ENCODE peak calls at places on chromosomes 12 and 14, in five cellular contexts. B, R, X, M and S are unnamed samples.

GRCh38 chr12:100279612-100280244 is 12.8 kb downstream of the SCYL2 start:
- DNase-seq in B (no peak), R (no peak), X (no peak), M (no peak), S (no peak)

GRCh38 chr12:19421503-19422282 is 17.6 kb upstream of the AEBP2 start:
- DNase-seq in B (no peak), R (no peak), X (no peak), M (no peak), S (no peak)

GRCh38 chr12:108832730-108833354 is 24.5 kb downstream of the SSH1 start:
- DNase-seq in B (no peak), R (no peak), X (peak; percentile 97), M (no peak), S (no peak)

GRCh38 chr12:89060133-89060532 is 292.2 kb downstream of the DUSP6 start:
- DNase-seq in B (no peak), R (no peak), X (no peak), M (no peak), S (no peak)

GRCh38 chr12:52521175-52521574 is 981 bp upstream of the KRT5 start:
- DNase-seq in B (no peak), R (no peak), X (no peak), M (peak; percentile 1), S (no peak)

GRCh38 chr12:78863482-78864427 is 819 bp upstream of the SYT1 start:
- DNase-seq in B (peak; percentile 83), R (no peak), X (peak; percentile 72), M (peak; percentile 55), S (peak; percentile 70)

GRCh38 chr12:109273354-109273753 is 35.7 kb downstream of the FOXN4 start:
- DNase-seq in B (peak; percentile 60), R (no peak), X (no peak), M (no peak), S (peak; percentile 69)

GRCh38 chr14:87935895-87936294 is 57.1 kb downstream of the GALC start:
- DNase-seq in B (no peak), R (no peak), X (no peak), M (no peak), S (no peak)

GRCh38 chr14:44960646-44961045 is 1.1 kb downstream of the KLHL28 start:
- DNase-seq in B (no peak), R (no peak), X (peak; percentile 23), M (no peak), S (no peak)

GRCh38 chr14:26190644-26191043 is 407.2 kb downstream of the NOVA1 start:
- DNase-seq in B (no peak), R (no peak), X (peak; percentile 69), M (no peak), S (no peak)

GRCh38 chr14:59103396-59103795 is 85.1 kb upstream of the DAAM1 start:
- DNase-seq in B (no peak), R (no peak), X (peak; percentile 59), M (no peak), S (no peak)

GRCh38 chr12:85644508-85644907 is 191.7 kb downstream of the RASSF9 start:
- DNase-seq in B (no peak), R (no peak), X (no peak), M (no peak), S (no peak)

GRCh38 chr14:54778618-54779017 is 124.0 kb downstream of the GCH1 start:
- DNase-seq in B (no peak), R (no peak), X (no peak), M (no peak), S (no peak)

GRCh38 chr14:21233457-21234076 is 35.7 kb downstream of the HNRNPC start:
- DNase-seq in B (no peak), R (no peak), X (no peak), M (peak; percentile 15), S (peak; percentile 37)
- TF ChIP-seq CTCF in B (peak; percentile 53), R (peak; percentile 34), X (peak; percentile 42), M (no peak), S (no peak)

GRCh38 chr12:98422809-98423208 is 92.6 kb upstream of the TMPO start:
- DNase-seq in B (peak; percentile 33), R (no peak), X (no peak), M (peak; percentile 53), S (no peak)
- TF ChIP-seq CTCF in B (peak; percentile 47), R (no peak), X (peak; percentile 15), M (peak; percentile 35), S (peak; percentile 17)

GRCh38 chr14:75806247-75806876 is 145.3 kb downstream of the TTLL5 start:
- DNase-seq in B (no peak), R (no peak), X (no peak), M (no peak), S (no peak)

GRCh38 chr14:75804570-75805275 is 143.7 kb downstream of the TTLL5 start:
- DNase-seq in B (no peak), R (no peak), X (peak; percentile 65), M (no peak), S (no peak)

GRCh38 chr14:75805646-75806045 is 144.6 kb downstream of the TTLL5 start:
- DNase-seq in B (no peak), R (no peak), X (no peak), M (no peak), S (no peak)

GRCh38 chr14:75803768-75804167 is 142.7 kb downstream of the TTLL5 start:
- DNase-seq in B (no peak), R (no peak), X (no peak), M (no peak), S (no peak)

DNA sequence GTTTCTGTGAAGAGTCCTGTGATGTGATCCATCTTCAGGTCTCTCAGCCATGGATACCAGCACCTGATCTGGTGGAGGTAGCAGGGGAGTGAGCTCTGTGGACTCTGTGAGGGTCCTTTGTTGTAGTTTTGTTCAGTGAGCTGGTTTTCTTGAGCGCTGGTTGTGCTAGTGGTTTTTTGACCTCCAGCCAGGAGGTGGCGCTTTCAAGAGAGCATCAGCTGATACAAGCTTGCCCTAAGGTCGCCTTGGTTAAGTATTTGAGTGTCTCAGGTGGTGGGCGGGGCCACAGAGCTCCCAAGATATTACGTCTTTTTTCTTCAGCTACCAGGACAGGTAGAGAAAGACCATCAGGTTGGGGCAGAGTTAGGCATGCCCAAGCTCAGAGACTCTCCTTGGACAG is 139.7 kb downstream of the TTLL5 start:
- DNase-seq in B (peak; percentile 23), R (peak; percentile 15), X (no peak), M (no peak), S (no peak)
- TF ChIP-seq CTCF in B (peak; percentile 35), R (no peak), X (no peak), M (no peak), S (no peak)

GRCh38 chr12:58741226-58741625 is 179.1 kb downstream of the LRIG3 start:
- DNase-seq in B (no peak), R (no peak), X (no peak), M (no peak), S (no peak)
- TF ChIP-seq CTCF in B (no peak), R (no peak), X (no peak), M (no peak), S (no peak)

GRCh38 chr14:53325176-53325806 is 172.2 kb upstream of the DDHD1 start:
- DNase-seq in B (no peak), R (no peak), X (peak; percentile 26), M (no peak), S (no peak)
- TF ChIP-seq CTCF in B (peak; percentile 64), R (peak; percentile 13), X (peak; percentile 49), M (peak; percentile 25), S (no peak)

GRCh38 chr14:24634158-24634557 is at the start of gene GZMB:
- DNase-seq in B (no peak), R (peak; percentile 98), X (no peak), M (no peak), S (no peak)

GRCh38 chr14:24632336-24632735 is 1.7 kb downstream of the GZMB start:
- DNase-seq in B (no peak), R (no peak), X (no peak), M (no peak), S (no peak)

GRCh38 chr14:24631749-24632335 is 2.1 kb downstream of the GZMB start:
- DNase-seq in B (no peak), R (no peak), X (no peak), M (no peak), S (no peak)

GRCh38 chr14:24633353-24633752 is 637 bp downstream of the GZMB start:
- DNase-seq in B (no peak), R (no peak), X (no peak), M (no peak), S (no peak)

DNA sequence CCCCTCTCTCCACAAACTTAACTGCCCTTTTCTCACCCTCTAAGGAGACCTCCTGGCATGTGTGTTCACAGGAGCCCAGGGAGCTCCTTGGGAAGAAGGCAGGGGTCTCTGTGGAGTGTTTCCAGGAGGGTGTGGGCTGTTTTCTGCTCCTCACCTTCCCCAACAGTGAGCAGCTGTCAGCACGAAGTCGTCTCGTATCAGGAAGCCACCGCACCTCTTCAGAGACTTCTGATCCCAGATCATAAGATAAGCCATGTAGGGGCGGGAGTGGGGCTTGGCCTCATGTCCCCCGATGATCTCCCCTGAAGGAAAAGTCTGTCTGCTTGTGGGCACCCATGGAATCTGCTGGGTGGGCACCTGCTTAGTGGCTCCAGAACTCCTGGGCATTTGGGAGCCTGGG is 1.2 kb downstream of the GZMB start:
- DNase-seq in B (no peak), R (no peak), X (no peak), M (no peak), S (no peak)
- TF ChIP-seq CTCF in B (no peak), R (no peak), X (no peak), M (no peak), S (no peak)